ENCODE peak calls at places on chromosomes 11 and 22, in six cellular contexts. M is H1, T is endothelial cell of umbilical vein, Z is MM.1S, W is neural progenitor cell, F is HCT116. H is an unnamed sample.

GRCh38 chr11:34053161-34053686 is 1.7 kb downstream of the CAPRIN1 start:
- DNase-seq in M (peak; percentile 67), T (peak; percentile 80), Z (peak; percentile 79), W (peak; percentile 84), F (no peak), H (peak; percentile 81)

GRCh38 chr22:37098976-37099577 is 10.4 kb downstream of the TMPRSS6 start:
- DNase-seq in M (peak; percentile 59), T (no peak), Z (no peak), W (peak; percentile 42), F (no peak), H (no peak)

GRCh38 chr11:59756845-59757244 is 1.7 kb downstream of the STX3 start:
- DNase-seq in M (no peak), T (no peak), Z (peak; percentile 53), W (no peak), F (peak; percentile 26), H (peak; percentile 20)

GRCh38 chr22:16824718-16825687 is at the start of gene XKR3:
- DNase-seq in M (no peak), T (no peak), Z (peak; percentile 44), W (no peak), F (no peak), H (no peak)

GRCh38 chr22:20928573-20928967 is 11.4 kb downstream of the CRKL start:
- DNase-seq in M (no peak), T (no peak), Z (no peak), W (no peak), F (no peak), H (no peak)

GRCh38 chr22:47406896-47407295 is 644.4 kb downstream of the TBC1D22A start:
- DNase-seq in M (no peak), T (no peak), Z (no peak), W (no peak), F (no peak), H (no peak)

GRCh38 chr11:121372671-121373429 is 79.3 kb upstream of the SORL1 start:
- DNase-seq in M (no peak), T (no peak), Z (peak; percentile 62), W (no peak), F (no peak), H (no peak)

GRCh38 chr22:36850682-36851081 is 10.1 kb upstream of the NCF4 start:
- DNase-seq in M (no peak), T (no peak), Z (no peak), W (no peak), F (no peak), H (no peak)

GRCh38 chr11:1067812-1068496 is 6.7 kb upstream of the MUC2 start:
- DNase-seq in M (no peak), T (no peak), Z (no peak), W (no peak), F (no peak), H (no peak)

GRCh38 chr11:47863189-47863892 is 15.2 kb upstream of the NUP160 start:
- DNase-seq in M (no peak), T (no peak), Z (peak; percentile 50), W (no peak), F (no peak), H (peak; percentile 73)

GRCh38 chr11:35662061-35662648 is 420 bp upstream of the TRIM44 start:
- DNase-seq in M (no peak), T (no peak), Z (peak; percentile 62), W (no peak), F (no peak), H (peak; percentile 5)

GRCh38 chr11:11659567-11660341 is 37.9 kb upstream of the GALNT18 start:
- DNase-seq in M (no peak), T (no peak), Z (no peak), W (no peak), F (no peak), H (no peak)

GRCh38 chr22:39525658-39525975 is 5.3 kb downstream of the ATF4 start:
- DNase-seq in M (no peak), T (no peak), Z (no peak), W (no peak), F (no peak), H (no peak)

GRCh38 chr11:37988031-37988430 is 1390.0 kb upstream of the RAG2 start:
- DNase-seq in M (no peak), T (peak; percentile 66), Z (no peak), W (no peak), F (no peak), H (peak; percentile 86)

GRCh38 chr11:96228911-96229310 is 114.1 kb downstream of the MAML2 start:
- DNase-seq in M (no peak), T (no peak), Z (no peak), W (no peak), F (no peak), H (peak; percentile 86)

DNA sequence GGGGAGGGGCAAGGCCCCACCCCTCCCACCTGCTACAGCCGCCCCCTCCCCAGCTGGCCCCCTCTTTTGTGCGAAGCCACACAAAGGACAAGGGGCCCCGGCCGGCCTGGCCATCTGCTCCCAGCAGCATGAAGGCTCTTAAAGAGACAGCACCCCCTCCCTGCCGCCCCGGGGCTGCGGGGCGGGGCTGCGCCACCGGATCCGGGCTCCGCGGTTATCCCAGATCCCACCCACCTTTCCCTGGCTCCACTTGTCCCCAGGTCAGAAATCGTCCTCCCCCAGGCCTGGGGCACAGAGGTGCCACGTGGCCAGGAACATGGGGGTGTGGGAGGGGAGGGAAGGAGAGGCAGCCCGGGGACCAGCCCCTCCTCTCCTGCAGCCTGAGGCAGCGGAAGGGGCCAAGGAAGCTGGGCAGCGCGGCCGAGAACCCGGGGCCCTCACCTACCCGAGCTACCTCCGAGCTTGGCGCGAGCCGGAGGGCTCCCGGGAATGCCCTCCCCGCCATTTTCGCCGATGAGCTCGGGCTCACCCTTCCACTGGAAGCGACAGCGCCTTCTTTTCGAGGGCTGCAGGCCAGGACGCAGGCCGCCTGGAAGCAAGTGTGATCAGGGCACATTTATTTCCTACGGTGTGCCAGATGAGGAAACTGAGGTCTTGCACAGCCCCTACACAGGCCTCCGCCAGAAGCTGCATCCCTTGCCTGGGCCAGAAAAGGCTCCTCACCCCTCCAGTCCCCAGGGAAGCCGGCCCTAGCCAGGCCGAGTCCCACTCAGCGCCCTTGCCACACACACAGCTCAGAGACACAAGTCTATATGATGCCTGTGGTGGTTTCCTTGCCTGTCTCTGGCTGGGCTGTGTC is 2.5 kb upstream of the RCOR2 start:
- DNase-seq in M (no peak), T (no peak), Z (no peak), W (peak; percentile 94), F (no peak), H (peak; percentile 26)
- H2AFZ ChIP-seq in M (no peak overlapping the region), T (peak overlapping the region; percentile 60), Z (peak overlapping the region; percentile 51), W (no peak overlapping the region), F (peak overlapping the region; percentile 61), H (peak overlapping the region; percentile 51)

GRCh38 chr11:69984457-69985261 is 93.5 kb upstream of the ANO1 start:
- DNase-seq in M (peak; percentile 63), T (no peak), Z (peak; percentile 18), W (peak; percentile 59), F (no peak), H (no peak)

GRCh38 chr11:69983897-69984438 is 94.1 kb upstream of the ANO1 start:
- DNase-seq in M (no peak), T (no peak), Z (no peak), W (no peak), F (no peak), H (no peak)

GRCh38 chr11:69986421-69987229 is 91.5 kb upstream of the ANO1 start:
- DNase-seq in M (peak; percentile 43), T (no peak), Z (no peak), W (no peak), F (no peak), H (no peak)

GRCh38 chr11:69985654-69986420 is 92.3 kb upstream of the ANO1 start:
- DNase-seq in M (peak; percentile 67), T (no peak), Z (no peak), W (peak; percentile 64), F (no peak), H (no peak)

GRCh38 chr11:69985331-69985653 is 92.8 kb upstream of the ANO1 start:
- DNase-seq in M (no peak), T (no peak), Z (no peak), W (no peak), F (no peak), H (no peak)
- H2AFZ ChIP-seq in M (no peak overlapping the region), T (no peak overlapping the region), Z (no peak overlapping the region), W (no peak overlapping the region), F (no peak overlapping the region), H (no peak overlapping the region)

GRCh38 chr11:129364143-129364654 is 11.4 kb upstream of the BARX2 start:
- DNase-seq in M (peak; percentile 90), T (peak; percentile 87), Z (peak; percentile 92), W (peak; percentile 92), F (peak; percentile 85), H (peak; percentile 84)
- H2AFZ ChIP-seq in M (no peak overlapping the region), T (no peak overlapping the region), Z (peak overlapping the region; percentile 55), W (no peak overlapping the region), F (peak overlapping the region; percentile 88), H (no peak overlapping the region)

GRCh38 chr11:63337070-63337469 is 32.5 kb upstream of the SLC22A9 start:
- DNase-seq in M (no peak), T (no peak), Z (no peak), W (no peak), F (no peak), H (no peak)
- H2AFZ ChIP-seq in M (no peak overlapping the region), T (no peak overlapping the region), Z (no peak overlapping the region), W (no peak overlapping the region), F (no peak overlapping the region), H (no peak overlapping the region)

GRCh38 chr11:90243534-90243933 is 20.7 kb upstream of the CHORDC1 start:
- DNase-seq in M (no peak), T (no peak), Z (no peak), W (no peak), F (no peak), H (no peak)

GRCh38 chr11:90242894-90243416 is 20.1 kb upstream of the CHORDC1 start:
- DNase-seq in M (no peak), T (no peak), Z (no peak), W (no peak), F (no peak), H (no peak)

GRCh38 chr11:90246468-90246867 is 23.6 kb upstream of the CHORDC1 start:
- DNase-seq in M (no peak), T (no peak), Z (no peak), W (no peak), F (no peak), H (no peak)

GRCh38 chr11:90237004-90237403 is 14.2 kb upstream of the CHORDC1 start:
- DNase-seq in M (no peak), T (no peak), Z (no peak), W (no peak), F (no peak), H (no peak)

GRCh38 chr11:90241414-90241813 is 18.6 kb upstream of the CHORDC1 start:
- DNase-seq in M (no peak), T (no peak), Z (no peak), W (no peak), F (no peak), H (no peak)
- H2AFZ ChIP-seq in M (no peak overlapping the region), T (no peak overlapping the region), Z (no peak overlapping the region), W (peak overlapping the region; percentile 80), F (no peak overlapping the region), H (no peak overlapping the region)